ENCODE peak calls at places on chromosomes 2 and 18, in five cellular contexts. B, G, E, I and C are unnamed samples.
A peak's percentile ranks its signal among the peaks of the same experiment; 100 is the strongest.

GRCh38 chr2:219782999-219783398 is 155.6 kb downstream of the SLC4A3 start:
- DNase-seq in I (no peak), G (no peak), B (no peak), E (no peak), C (no peak)

GRCh38 chr2:220178991-220179695 is 551.7 kb downstream of the SLC4A3 start:
- DNase-seq in E (no peak), B (peak; percentile 81), I (no peak), G (no peak), C (no peak)

GRCh38 chr2:2026851-2027250 is 282.5 kb upstream of the PXDN start:
- DNase-seq in B (no peak), I (no peak), G (no peak), E (no peak), C (no peak)

GRCh38 chr2:45923701-45924100 is 272.2 kb downstream of the PRKCE start:
- DNase-seq in B (peak; percentile 40), G (no peak), E (no peak), I (no peak), C (no peak)

GRCh38 chr2:28620371-28620793 is 124.5 kb downstream of the PLB1 start:
- DNase-seq in E (no peak), I (no peak), G (no peak), B (no peak), C (no peak)

GRCh38 chr2:95029898-95030341 is 4.4 kb downstream of the MAL start:
- DNase-seq in B (no peak), E (no peak), I (no peak), G (no peak), C (no peak)

GRCh38 chr2:98871506-98871905 is 64.5 kb downstream of the CRACDL start:
- DNase-seq in E (no peak), G (no peak), B (no peak), I (no peak), C (no peak)

GRCh38 chr2:101616411-101616810 is 81.1 kb upstream of the MAP4K4 start:
- DNase-seq in B (no peak), I (no peak), G (no peak), E (no peak), C (peak; percentile 68)

GRCh38 chr2:217775920-217776503 is 226.8 kb downstream of the TNS1 start:
- DNase-seq in G (no peak), I (no peak), B (no peak), E (no peak), C (no peak)

DNA sequence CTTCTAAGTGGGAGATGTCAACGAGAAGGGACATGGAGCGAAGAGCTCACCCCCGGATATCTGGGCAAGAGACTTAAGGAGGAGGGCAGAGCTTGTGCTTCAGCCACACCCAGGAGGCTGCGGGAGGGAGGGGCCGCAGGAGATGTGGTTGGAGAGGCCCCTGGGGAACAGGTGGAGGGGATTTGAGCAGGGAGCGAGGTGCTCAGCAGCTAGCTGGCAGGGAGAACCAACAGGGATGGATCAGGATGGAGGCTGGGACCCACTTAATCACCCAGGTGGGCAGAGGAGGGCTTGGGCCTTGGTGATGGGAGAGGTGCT is 78.3 kb downstream of the MBP start:
- DNase-seq in E (no peak), B (no peak), G (no peak), I (no peak), C (no peak)
- H3K4me3 ChIP-seq in E (peak overlapping the region; percentile 54), B (peak overlapping the region; percentile 22), G (no peak overlapping the region), I (no peak overlapping the region), C (peak overlapping the region; percentile 39)

DNA sequence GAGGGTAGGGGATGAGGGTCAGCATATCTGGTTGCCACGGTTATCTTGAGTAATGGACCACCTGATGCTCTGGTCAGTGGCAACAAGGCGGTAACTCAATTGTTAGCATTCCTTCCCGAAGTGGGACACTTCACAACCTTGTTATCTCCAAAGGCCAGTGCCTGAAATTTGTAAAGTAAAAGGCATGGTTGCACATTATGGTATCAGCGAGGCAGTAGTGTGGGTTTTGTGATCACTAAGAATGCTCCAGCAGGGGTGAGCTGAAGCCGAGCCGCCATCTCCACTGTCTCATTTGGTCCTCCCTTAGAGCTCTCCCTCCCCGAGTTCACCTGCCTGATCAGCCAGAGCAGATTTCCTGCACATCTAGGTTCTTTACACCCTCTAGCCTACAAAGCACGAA is 50.5 kb upstream of the LGALSL start:
- DNase-seq in I (no peak), G (no peak), B (no peak), E (no peak), C (no peak)
- H3K27ac ChIP-seq in I (peak overlapping the region; percentile 75), G (no peak overlapping the region), B (peak overlapping the region; percentile 75), E (no peak overlapping the region), C (peak overlapping the region; percentile 73)

DNA sequence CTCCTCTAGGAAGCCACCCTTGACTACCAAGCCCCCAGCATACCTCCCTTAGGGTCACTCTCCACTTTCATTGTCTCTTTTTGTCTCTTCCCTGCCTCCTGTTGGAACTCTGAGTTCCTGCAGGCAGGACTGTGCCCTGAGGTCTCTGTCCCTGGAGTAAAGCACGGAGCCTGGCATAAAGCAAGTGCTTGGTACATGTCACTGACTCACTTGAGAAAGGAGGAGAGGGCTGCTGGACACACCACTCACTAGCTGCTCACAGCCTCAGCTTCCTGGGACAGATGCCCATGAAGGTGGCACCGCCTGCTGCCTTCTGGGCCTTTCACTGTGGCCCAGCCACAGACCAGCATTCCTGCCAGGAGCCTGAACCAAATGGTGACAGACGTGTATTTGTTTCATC is 64.4 kb downstream of the RPIA start:
- DNase-seq in B (no peak), G (no peak), I (no peak), E (no peak), C (no peak)
- H3K4me3 ChIP-seq in B (no peak overlapping the region), G (no peak overlapping the region), I (no peak overlapping the region), E (no peak overlapping the region), C (no peak overlapping the region)

GRCh38 chr2:234308073-234308813 is 188.6 kb downstream of the ARL4C start:
- DNase-seq in E (no peak), G (no peak), B (peak; percentile 53), I (no peak), C (no peak)
- H3K27ac ChIP-seq in E (peak overlapping the region; percentile 56), G (peak overlapping the region; percentile 81), B (peak overlapping the region; percentile 98), I (no peak overlapping the region), C (no peak overlapping the region)

GRCh38 chr2:64615844-64616536 is 37.7 kb downstream of the SERTAD2 start:
- DNase-seq in E (no peak), G (no peak), B (no peak), I (no peak), C (no peak)

GRCh38 chr2:64610456-64610855 is 43.3 kb downstream of the SERTAD2 start:
- DNase-seq in I (no peak), B (no peak), G (no peak), E (no peak), C (no peak)

GRCh38 chr2:64612575-64613195 is 41.0 kb downstream of the SERTAD2 start:
- DNase-seq in E (no peak), B (no peak), I (no peak), G (no peak), C (no peak)

GRCh38 chr2:64615206-64615763 is 38.4 kb downstream of the SERTAD2 start:
- DNase-seq in G (no peak), E (no peak), I (no peak), B (no peak), C (no peak)

GRCh38 chr2:64613276-64613675 is 40.4 kb downstream of the SERTAD2 start:
- DNase-seq in E (no peak), I (no peak), B (no peak), G (no peak), C (no peak)
- H3K4me3 ChIP-seq in E (no peak overlapping the region), I (no peak overlapping the region), B (no peak overlapping the region), G (no peak overlapping the region), C (no peak overlapping the region)

GRCh38 chr2:160372585-160372984 is 121.0 kb downstream of the RBMS1 start:
- DNase-seq in E (no peak), G (no peak), B (no peak), I (no peak), C (no peak)
- H3K27ac ChIP-seq in E (no peak overlapping the region), G (no peak overlapping the region), B (no peak overlapping the region), I (no peak overlapping the region), C (no peak overlapping the region)

GRCh38 chr2:32756074-32756727 is 128.4 kb downstream of the TTC27 start:
- DNase-seq in I (no peak), G (no peak), E (no peak), B (no peak), C (no peak)
- H3K4me3 ChIP-seq in I (no peak overlapping the region), G (no peak overlapping the region), E (peak overlapping the region; percentile 49), B (no peak overlapping the region), C (no peak overlapping the region)

DNA sequence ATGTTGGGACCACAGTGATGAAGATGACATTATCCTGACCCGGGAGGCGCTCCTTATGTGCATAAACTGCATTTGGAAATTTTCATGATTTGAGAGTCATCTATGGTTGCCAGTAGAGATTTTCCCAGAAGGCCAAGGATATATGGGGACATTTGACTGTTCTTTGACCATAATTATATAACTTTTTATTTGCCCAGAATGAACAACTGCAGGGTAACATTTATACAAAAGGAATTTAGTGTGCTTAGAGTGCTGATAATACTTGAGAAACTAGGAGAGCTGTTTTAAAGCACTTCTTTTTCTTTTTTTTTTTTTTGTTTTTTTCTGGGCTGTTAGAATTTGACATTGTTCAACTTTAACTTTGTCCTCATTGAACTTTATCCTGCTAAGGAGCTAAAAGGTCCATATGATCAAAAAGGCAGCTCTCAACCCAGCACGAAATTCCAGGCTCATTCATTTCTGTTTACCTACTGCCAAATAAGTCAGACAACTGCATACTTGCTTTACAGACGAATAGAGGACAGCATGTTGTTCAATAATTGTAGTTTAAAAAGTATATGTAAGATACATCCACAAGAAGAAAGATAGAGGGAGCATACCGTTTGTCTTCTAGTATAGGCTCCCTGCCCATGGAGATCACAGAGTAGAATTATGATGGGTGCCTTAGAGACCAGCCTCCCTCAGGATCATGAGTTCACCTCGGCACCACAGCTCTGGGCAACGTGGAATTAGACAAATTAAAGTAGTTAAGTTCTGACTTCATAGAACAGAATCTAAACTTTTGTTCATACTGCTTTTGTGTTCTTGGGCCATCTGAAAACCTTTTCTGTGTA is 243.0 kb downstream of the NEDD4L start:
- DNase-seq in B (no peak), G (no peak), I (no peak), E (no peak), C (no peak)
- H3K27ac ChIP-seq in B (peak overlapping the region; percentile 1), G (peak overlapping the region; percentile 34), I (peak overlapping the region; percentile 54), E (no peak overlapping the region), C (no peak overlapping the region)